ENCODE peak calls at places on chromosome 6, in nine cellular contexts. R is uterus; G is Caki2; D is PC-3; J is AG08395; E is SJSA1; T is mesothelial cell of epicardium; S is activated T-helper 1 cell treated with anti-CD3 and anti-CD28 coated beads, Interleukin-12 subunit alpha, Interleukin-12 subunit beta, Interleukin-2, Interleukin-4 antibody, amounts not matched to agents 30 ng/mL and 10 ng/mL and 1 ng/mL, durations not matched to agents 14 hours and 24 hours and 36 hours; K is stimulated activated CD8-positive, alpha-beta memory T cell treated with anti-CD3 and anti-CD28 coated beads, Interleukin-15, amount 100 ng/mL, for 1 hour. N is an unnamed sample.

GRCh38 chr6:105188251-105188650 is 8.4 kb upstream of the POPDC3 start:
- DNase-seq in R (no peak), G (no peak), D (no peak), J (no peak), E (no peak), T (no peak), S (no peak), K (no peak), N (no peak)

GRCh38 chr6:27863962-27864905 is 48.0 kb downstream of the OR2B2 start:
- DNase-seq in R (peak; percentile 24), G (no peak), D (no peak), J (peak; percentile 14), E (no peak), T (no peak), S (no peak), K (no peak), N (peak; percentile 36)

GRCh38 chr6:112044856-112045255 is 9.0 kb upstream of the CCN6 start:
- DNase-seq in R (peak; percentile 61), G (peak; percentile 30), D (no peak), J (peak; percentile 83), E (no peak), T (no peak), S (no peak), K (no peak), N (no peak)

GRCh38 chr6:115120394-115120793 is 777.6 kb upstream of the HS3ST5 start:
- DNase-seq in R (no peak), G (no peak), D (no peak), J (no peak), E (no peak), T (no peak), S (no peak), K (no peak), N (no peak)

GRCh38 chr6:33697845-33698244 is 13.7 kb downstream of the UQCC2 start:
- DNase-seq in R (no peak), G (no peak), D (no peak), J (no peak), E (no peak), T (no peak), S (no peak), K (no peak), N (no peak)

GRCh38 chr6:84193140-84193708 is 34.2 kb downstream of the CEP162 start:
- DNase-seq in R (no peak), G (peak; percentile 91), D (peak; percentile 78), J (peak; percentile 70), E (peak; percentile 70), T (no peak), S (no peak), K (no peak), N (no peak)

GRCh38 chr6:18978330-18979128 is 591.4 kb downstream of the RNF144B start:
- DNase-seq in R (no peak), G (peak; percentile 38), D (peak; percentile 55), J (no peak), E (no peak), T (no peak), S (no peak), K (no peak), N (no peak)

GRCh38 chr6:132153221-132153896 is 202.2 kb upstream of the CCN2 start:
- DNase-seq in R (no peak), G (no peak), D (peak; percentile 25), J (peak; percentile 76), E (peak; percentile 90), T (no peak), S (no peak), K (no peak), N (no peak)

GRCh38 chr6:29827579-29828470 is at the start of gene HLA-G:
- DNase-seq in R (no peak), G (no peak), D (no peak), J (no peak), E (no peak), T (no peak), S (no peak), K (no peak), N (no peak)

GRCh38 chr6:20056350-20056992 is 155.8 kb downstream of the MBOAT1 start:
- DNase-seq in R (no peak), G (peak; percentile 53), D (peak; percentile 81), J (peak; percentile 62), E (peak; percentile 14), T (no peak), S (no peak), K (no peak), N (no peak)

GRCh38 chr6:21601932-21602390 is 8.4 kb downstream of the SOX4 start:
- DNase-seq in R (no peak), G (no peak), D (no peak), J (no peak), E (no peak), T (no peak), S (no peak), K (no peak), N (no peak)

GRCh38 chr6:116685437-116685993 is 4.5 kb downstream of the KPNA5 start:
- DNase-seq in R (no peak), G (no peak), D (no peak), J (no peak), E (no peak), T (no peak), S (no peak), K (no peak), N (no peak)

GRCh38 chr6:158312165-158312564 is at the start of gene TULP4:
- DNase-seq in R (no peak), G (no peak), D (no peak), J (no peak), E (no peak), T (no peak), S (no peak), K (no peak), N (no peak)

GRCh38 chr6:157392927-157393666 is 12.1 kb downstream of the ZDHHC14 start:
- DNase-seq in R (no peak), G (no peak), D (no peak), J (no peak), E (no peak), T (no peak), S (no peak), K (no peak), N (no peak)

GRCh38 chr6:11317885-11318771 is 85.7 kb upstream of the NEDD9 start:
- DNase-seq in R (peak; percentile 87), G (peak; percentile 94), D (peak; percentile 98), J (peak; percentile 90), E (peak; percentile 88), T (no peak), S (peak; percentile 63), K (peak; percentile 24), N (no peak)

GRCh38 chr6:52454556-52454955 is 34.4 kb downstream of the EFHC1 start:
- DNase-seq in R (no peak), G (peak; percentile 62), D (peak; percentile 82), J (no peak), E (peak; percentile 3), T (no peak), S (no peak), K (no peak), N (no peak)

GRCh38 chr6:44126320-44127149 is 717 bp downstream of the MRPL14 start:
- DNase-seq in R (peak; percentile 62), G (peak; percentile 64), D (peak; percentile 59), J (peak; percentile 70), E (peak; percentile 62), T (peak; percentile 64), S (peak; percentile 71), K (peak; percentile 44), N (peak; percentile 64)

GRCh38 chr6:44386364-44386928 is 1.1 kb upstream of the CDC5L start:
- DNase-seq in R (peak; percentile 53), G (no peak), D (no peak), J (peak; percentile 46), E (peak; percentile 86), T (no peak), S (no peak), K (no peak), N (no peak)

GRCh38 chr6:32252326-32253009 is 28.6 kb upstream of the NOTCH4 start:
- DNase-seq in R (no peak), G (no peak), D (no peak), J (no peak), E (no peak), T (no peak), S (no peak), K (no peak), N (no peak)

GRCh38 chr6:77403424-77403823 is 59.9 kb downstream of the HTR1B start:
- DNase-seq in R (no peak), G (no peak), D (peak; percentile 5), J (peak; percentile 2), E (no peak), T (no peak), S (no peak), K (no peak), N (no peak)

GRCh38 chr6:37489697-37490336 is 9.9 kb downstream of the CCDC167 start:
- DNase-seq in R (no peak), G (no peak), D (no peak), J (no peak), E (no peak), T (no peak), S (no peak), K (no peak), N (no peak)

GRCh38 chr6:74936886-74937285 is 269.0 kb downstream of the COL12A1 start:
- DNase-seq in R (no peak), G (no peak), D (peak; percentile 13), J (peak; percentile 59), E (peak; percentile 33), T (no peak), S (no peak), K (no peak), N (no peak)

GRCh38 chr6:109263873-109264700 is 118.2 kb downstream of the CD164 start:
- DNase-seq in R (no peak), G (no peak), D (no peak), J (no peak), E (no peak), T (no peak), S (no peak), K (no peak), N (no peak)

GRCh38 chr6:25419879-25420278 is 140.7 kb downstream of the CARMIL1 start:
- DNase-seq in R (no peak), G (no peak), D (no peak), J (no peak), E (no peak), T (no peak), S (no peak), K (no peak), N (no peak)

GRCh38 chr6:80553071-80553740 is 446.7 kb downstream of the BCKDHB start:
- DNase-seq in R (no peak), G (no peak), D (no peak), J (no peak), E (no peak), T (no peak), S (no peak), K (no peak), N (no peak)

GRCh38 chr6:52364480-52365166 is 2.7 kb downstream of the PAQR8 start:
- DNase-seq in R (no peak), G (no peak), D (no peak), J (no peak), E (no peak), T (no peak), S (no peak), K (no peak), N (no peak)

GRCh38 chr6:138013949-138014348 is 93.3 kb downstream of the PERP start:
- DNase-seq in R (no peak), G (no peak), D (no peak), J (no peak), E (no peak), T (no peak), S (no peak), K (no peak), N (no peak)

GRCh38 chr6:91482498-91482897 is 895.6 kb upstream of the MAP3K7 start:
- DNase-seq in R (no peak), G (no peak), D (no peak), J (no peak), E (no peak), T (no peak), S (no peak), K (no peak), N (no peak)

GRCh38 chr6:105611606-105612005 is 208.7 kb upstream of the PREP start:
- DNase-seq in R (no peak), G (no peak), D (no peak), J (no peak), E (no peak), T (no peak), S (no peak), K (no peak), N (no peak)

GRCh38 chr6:157682856-157683481 is 140.1 kb upstream of the SNX9 start:
- DNase-seq in R (peak; percentile 49), G (no peak), D (peak; percentile 66), J (peak; percentile 84), E (no peak), T (no peak), S (no peak), K (no peak), N (no peak)

GRCh38 chr6:14671261-14671681 is 553.7 kb downstream of the CD83 start:
- DNase-seq in R (no peak), G (no peak), D (peak; percentile 63), J (peak; percentile 35), E (no peak), T (peak; percentile 58), S (no peak), K (no peak), N (no peak)

N was measured in activated T-helper 2 cell treated with anti-CD3 and anti-CD28 coated beads, Interferon-gamma antibody, Interleukin-2, Interleukin-4, amounts not matched to agents 10 μg/mL and 5 μg/mL and 100 μg/mL, durations not matched to agents 14 hours and 24 hours and 36 hours.